ENCODE peak calls at places on chromosome X, in nine cellular contexts. A is NCI-H1105, R is nucleus accumbens, Y is frontal cortex, F is astrocyte, Z is esophagus squamous epithelium, C is ascending aorta, B is SW480, O is NCI-H524. W is an unnamed sample.

GRCh38 chrX:110004210-110004609 is 1.3 kb downstream of the TMEM164 start:
- DNase-seq in F (no peak), A (no peak), Y (no peak), O (no peak), B (peak; percentile 45), Z (no peak), C (no peak), R (no peak), W (no peak)

GRCh38 chrX:129938081-129938480 is 32.1 kb downstream of the UTP14A start:
- DNase-seq in R (no peak), C (no peak), Z (no peak), F (no peak), A (no peak), O (no peak), B (peak; percentile 36), Y (no peak), W (no peak)

GRCh38 chrX:99901091-99901490 is 509.0 kb downstream of the PCDH19 start:
- DNase-seq in C (no peak), F (no peak), A (peak; percentile 0), O (no peak), Y (no peak), B (no peak), R (no peak), Z (no peak), W (no peak)

GRCh38 chrX:112889400-112889799 is 48.8 kb upstream of the AMOT start:
- DNase-seq in Z (no peak), C (no peak), R (no peak), B (no peak), Y (no peak), F (no peak), A (no peak), O (no peak), W (no peak)

GRCh38 chrX:28850955-28851354 is 263.7 kb downstream of the IL1RAPL1 start:
- DNase-seq in C (no peak), Y (no peak), F (no peak), A (no peak), Z (no peak), O (no peak), B (no peak), R (no peak), W (no peak)

GRCh38 chrX:112636288-112636687 is 43.5 kb downstream of the LHFPL1 start:
- DNase-seq in R (no peak), F (peak; percentile 48), Y (no peak), Z (no peak), B (no peak), A (no peak), C (no peak), O (no peak), W (peak; percentile 17)

GRCh38 chrX:112746812-112747630 is 67.3 kb upstream of the LHFPL1 start:
- DNase-seq in C (no peak), A (no peak), R (no peak), Y (no peak), O (no peak), F (peak; percentile 54), Z (no peak), B (no peak), W (no peak)

GRCh38 chrX:19683817-19684216 is 168.5 kb upstream of the MAP3K15 start:
- DNase-seq in O (no peak), F (no peak), A (no peak), Z (no peak), Y (no peak), R (no peak), C (no peak), B (no peak), W (peak; percentile 18)

GRCh38 chrX:25067271-25068172 is 51.8 kb upstream of the ARX start:
- DNase-seq in O (no peak), Y (no peak), B (no peak), R (no peak), F (no peak), A (no peak), C (no peak), Z (no peak), W (no peak)

GRCh38 chrX:152992120-152992519 is 1.8 kb downstream of the PNMA5 start:
- DNase-seq in F (no peak), Z (no peak), A (no peak), O (no peak), R (no peak), C (no peak), Y (no peak), B (no peak), W (no peak)

GRCh38 chrX:150762258-150762867 is 69.2 kb downstream of the MTMR1 start:
- DNase-seq in R (no peak), A (no peak), B (no peak), O (no peak), Z (no peak), F (no peak), C (no peak), Y (no peak), W (no peak)

GRCh38 chrX:115968436-115969252 is 201.9 kb upstream of the AGTR2 start:
- DNase-seq in R (peak; percentile 20), A (peak; percentile 84), Z (no peak), Y (peak; percentile 29), F (peak; percentile 8), B (peak; percentile 11), C (no peak), O (peak; percentile 88), W (peak; percentile 30)

GRCh38 chrX:50471390-50471789 is 765 bp upstream of the DGKK start:
- DNase-seq in B (no peak), Y (no peak), F (no peak), O (no peak), Z (no peak), A (no peak), R (no peak), C (no peak), W (no peak)

GRCh38 chrX:55342533-55343501 is 78.1 kb upstream of the PAGE3 start:
- DNase-seq in O (no peak), Y (peak; percentile 4), C (no peak), Z (no peak), A (peak; percentile 34), R (no peak), F (no peak), B (peak; percentile 49), W (no peak)

GRCh38 chrX:69618803-69619202 is 2.9 kb downstream of the EDA start:
- DNase-seq in Z (no peak), Y (peak; percentile 7), F (no peak), A (no peak), C (no peak), B (peak; percentile 41), R (no peak), O (no peak), W (no peak)

GRCh38 chrX:121052122-121052521 is 4.7 kb downstream of the GLUD2 start:
- DNase-seq in Y (no peak), A (no peak), O (no peak), B (no peak), Z (no peak), F (no peak), R (no peak), C (no peak), W (no peak)

GRCh38 chrX:30973784-30974427 is 84.9 kb upstream of the TAB3 start:
- DNase-seq in A (no peak), O (no peak), F (no peak), B (peak; percentile 2), Z (no peak), R (no peak), Y (no peak), C (no peak), W (no peak)

GRCh38 chrX:28988246-28988645 is 401.0 kb downstream of the IL1RAPL1 start:
- DNase-seq in F (no peak), O (peak; percentile 84), Z (no peak), B (no peak), A (no peak), C (no peak), Y (no peak), R (no peak), W (no peak)

GRCh38 chrX:145002776-145003175 is 244.5 kb upstream of the SPANXN1 start:
- DNase-seq in F (peak; percentile 0), B (no peak), A (no peak), R (no peak), O (no peak), C (no peak), Y (no peak), Z (no peak), W (peak; percentile 7)

GRCh38 chrX:134294548-134294947 is 57.6 kb downstream of the CCDC160 start:
- DNase-seq in Y (no peak), A (no peak), Z (no peak), F (no peak), O (no peak), C (no peak), R (no peak), B (peak; percentile 6), W (peak; percentile 2)

GRCh38 chrX:68647156-68647957 is at the start of gene STARD8:
- DNase-seq in C (no peak), A (no peak), O (no peak), Z (no peak), B (peak; percentile 45), F (peak; percentile 41), R (no peak), Y (peak; percentile 44), W (peak; percentile 40)

GRCh38 chrX:145552643-145553042 is 265.0 kb upstream of the SLITRK2 start:
- DNase-seq in A (no peak), Y (no peak), Z (no peak), C (no peak), O (no peak), B (no peak), R (no peak), F (no peak), W (no peak)

GRCh38 chrX:39559229-39559628 is 538.5 kb downstream of the BCOR start:
- DNase-seq in Y (no peak), Z (no peak), R (no peak), C (no peak), O (no peak), A (no peak), F (peak; percentile 61), B (no peak), W (peak; percentile 65)

GRCh38 chrX:129777218-129777768 is 2.5 kb upstream of the SASH3 start:
- DNase-seq in A (no peak), B (peak; percentile 93), Y (no peak), R (no peak), Z (no peak), F (no peak), O (no peak), C (no peak), W (no peak)

GRCh38 chrX:9466711-9467110 is 1.9 kb downstream of the TBL1X start:
- DNase-seq in Z (no peak), R (no peak), F (no peak), A (no peak), Y (no peak), O (no peak), C (no peak), B (no peak), W (no peak)

GRCh38 chrX:49915352-49916222 is 6.8 kb upstream of the CLCN5 start:
- DNase-seq in A (peak; percentile 1), Y (peak; percentile 18), B (peak; percentile 73), C (no peak), Z (no peak), R (no peak), F (peak; percentile 21), O (peak; percentile 9), W (peak; percentile 70)

GRCh38 chrX:117645639-117646038 is 471.0 kb downstream of the KLHL13 start:
- DNase-seq in A (no peak), B (no peak), Z (no peak), C (no peak), O (no peak), R (no peak), Y (no peak), F (no peak), W (no peak)

GRCh38 chrX:95764972-95765451 is 919.6 kb upstream of the DIAPH2 start:
- DNase-seq in Y (peak; percentile 3), R (no peak), B (peak; percentile 13), A (peak; percentile 26), C (no peak), F (peak; percentile 4), Z (no peak), O (no peak), W (peak; percentile 1)

GRCh38 chrX:109374276-109374960 is 107.5 kb downstream of the GUCY2F start:
- DNase-seq in B (no peak), F (peak; percentile 7), Z (no peak), C (no peak), Y (no peak), O (no peak), R (no peak), A (no peak), W (no peak)

GRCh38 chrX:124346064-124346876 is at the start of gene SH2D1A:
- DNase-seq in R (no peak), O (no peak), C (no peak), Y (no peak), B (no peak), Z (no peak), A (no peak), F (no peak), W (no peak)

GRCh38 chrX:41045960-41046567 is 39.2 kb upstream of the USP9X start:
- DNase-seq in Y (no peak), Z (no peak), A (no peak), O (no peak), R (no peak), F (peak; percentile 9), C (no peak), B (no peak), W (peak; percentile 85)